ENCODE peak calls at places on chromosomes 11 and 22, in ten cellular contexts. Q, U, J, A, D, O, Z, H, F and S are unnamed samples.

GRCh38 chr22:35149149-35149548 is 83.2 kb downstream of the ISX start:
- DNase-seq in A (no peak), F (peak), D (no peak), Z (no peak), H (no peak), Q (no peak), J (no peak), O (no peak), U (no peak), S (peak)

GRCh38 chr11:19953342-19953741 is 206.9 kb downstream of the DBX1 start:
- DNase-seq in A (no peak), Q (no peak), J (no peak), H (no peak), U (no peak), F (no peak), D (no peak), Z (no peak), O (no peak), S (no peak)

GRCh38 chr11:63564056-63564784 is 1.0 kb upstream of the PLAAT2 start:
- DNase-seq in A (peak), J (no peak), Q (no peak), F (no peak), D (peak), O (no peak), H (no peak), U (no peak), Z (no peak), S (no peak)

GRCh38 chr11:118166641-118167040 is 9.8 kb downstream of the SCN2B start:
- DNase-seq in U (no peak), J (no peak), Z (no peak), O (no peak), H (no peak), Q (no peak), A (no peak), D (no peak), F (no peak), S (no peak)

GRCh38 chr22:17742528-17742902 is 31.8 kb downstream of the BID start:
- DNase-seq in O (peak), U (peak), Z (peak), A (peak), D (peak), Q (peak), J (peak), H (peak), F (peak), S (peak)

GRCh38 chr11:131886201-131886600 is 515.8 kb downstream of the NTM start:
- DNase-seq in A (no peak), F (no peak), U (no peak), Z (no peak), O (no peak), H (no peak), Q (no peak), D (no peak), J (no peak), S (no peak)

GRCh38 chr11:114308689-114309089 is 12.5 kb downstream of the NNMT start:
- DNase-seq in U (no peak), O (no peak), J (no peak), D (no peak), F (no peak), Q (no peak), A (no peak), H (no peak), Z (no peak), S (no peak)

GRCh38 chr11:70420496-70420895 is 22.2 kb downstream of the CTTN start:
- DNase-seq in O (no peak), Z (no peak), U (no peak), A (no peak), J (no peak), F (no peak), Q (no peak), D (no peak), H (no peak), S (no peak)

GRCh38 chr11:58561394-58562102 is 14.1 kb downstream of the LPXN start:
- DNase-seq in Q (no peak), Z (no peak), H (no peak), U (no peak), D (no peak), O (no peak), F (no peak), J (no peak), A (no peak), S (peak)

GRCh38 chr11:126352934-126353801 is 2.3 kb upstream of the ST3GAL4 start:
- DNase-seq in H (no peak), O (peak), J (no peak), Z (no peak), F (peak), U (no peak), D (no peak), A (no peak), Q (no peak), S (peak)

GRCh38 chr22:43731986-43732385 is 80.1 kb downstream of the EFCAB6 start:
- DNase-seq in A (no peak), Z (no peak), J (no peak), Q (no peak), U (no peak), H (no peak), F (no peak), D (no peak), O (peak), S (no peak)

GRCh38 chr22:45584121-45584570 is 81.5 kb downstream of the FBLN1 start:
- DNase-seq in J (no peak), Z (no peak), O (no peak), D (no peak), F (no peak), A (no peak), U (no peak), H (no peak), Q (no peak), S (no peak)

GRCh38 chr11:72668645-72669347 is 5.4 kb downstream of the PDE2A start:
- DNase-seq in F (no peak), D (no peak), Q (no peak), H (no peak), Z (no peak), J (no peak), A (no peak), U (no peak), O (no peak), S (no peak)

GRCh38 chr22:43467171-43467570 is 55.4 kb downstream of the MPPED1 start:
- DNase-seq in O (no peak), J (no peak), Z (no peak), F (peak), A (no peak), D (no peak), H (no peak), Q (no peak), U (no peak), S (no peak)

GRCh38 chr22:37279469-37279868 is 2.8 kb upstream of the CYTH4 start:
- DNase-seq in F (peak), H (no peak), U (no peak), J (no peak), D (no peak), Z (no peak), A (no peak), Q (no peak), O (no peak), S (no peak)

GRCh38 chr11:68974421-68975194 is 6.2 kb downstream of the MRGPRD start:
- DNase-seq in F (peak), U (no peak), H (peak), J (no peak), Z (no peak), Q (no peak), D (no peak), O (peak), A (no peak), S (peak)

GRCh38 chr11:62542750-62543567 is 3.6 kb downstream of the AHNAK start:
- DNase-seq in A (peak), Q (peak), F (peak), O (peak), Z (peak), H (peak), J (no peak), D (peak), U (peak), S (peak)